ENCODE peak calls at places on chromosomes 2 and 18, in six cellular contexts. Q is dorsolateral prefrontal cortex; F is hepatic stellate cell; L is amniotic epithelial cell; A is T-helper 17 cell; M is naive thymus-derived CD8-positive, alpha-beta T cell. Z is an unnamed sample.

GRCh38 chr2:68722712-68723111 is 11.9 kb upstream of the ARHGAP25 start:
- DNase-seq in F (no peak), A (no peak), M (no peak), L (no peak), Q (no peak), Z (no peak)

GRCh38 chr2:235263205-235264120 is 230.4 kb upstream of the AGAP1 start:
- DNase-seq in Q (peak; percentile 94), A (no peak), L (peak; percentile 92), F (peak; percentile 89), M (no peak), Z (peak; percentile 93)

GRCh38 chr2:204354442-204354856 is 190.8 kb upstream of the PARD3B start:
- DNase-seq in M (no peak), F (no peak), L (no peak), A (no peak), Q (no peak), Z (no peak)

GRCh38 chr18:55489034-55489741 is 98.8 kb downstream of the TCF4 start:
- DNase-seq in L (peak; percentile 77), M (no peak), A (no peak), Q (no peak), F (no peak), Z (no peak)

GRCh38 chr2:235534608-235535422 is 41.0 kb downstream of the AGAP1 start:
- DNase-seq in F (no peak), A (no peak), L (no peak), Q (peak; percentile 37), M (no peak), Z (no peak)

GRCh38 chr2:52036036-52036435 is 1004.1 kb upstream of the NRXN1 start:
- DNase-seq in F (no peak), Q (no peak), L (peak; percentile 0), A (no peak), M (no peak), Z (no peak)

GRCh38 chr18:50715919-50716318 is 103.9 kb downstream of the MRO start:
- DNase-seq in A (no peak), L (no peak), Q (no peak), M (no peak), F (no peak), Z (no peak)

GRCh38 chr18:45619062-45619825 is 4.0 kb downstream of the SLC14A2 start:
- DNase-seq in A (no peak), Q (no peak), L (no peak), F (no peak), M (no peak), Z (no peak)

GRCh38 chr18:22504665-22505064 is 87.0 kb upstream of the CTAGE1 start:
- DNase-seq in L (peak; percentile 66), A (no peak), M (no peak), Q (no peak), F (peak; percentile 31), Z (no peak)

GRCh38 chr2:16295891-16296290 is 355.5 kb downstream of the MYCN start:
- DNase-seq in F (no peak), M (no peak), A (no peak), Q (no peak), L (no peak), Z (no peak)

GRCh38 chr2:11073251-11073650 is 82.0 kb upstream of the SLC66A3 start:
- DNase-seq in A (no peak), Q (no peak), F (no peak), L (peak; percentile 59), M (no peak), Z (no peak)

GRCh38 chr2:85866165-85866659 is 22.6 kb downstream of the ST3GAL5 start:
- DNase-seq in A (no peak), L (no peak), F (no peak), Q (no peak), M (no peak), Z (no peak)

GRCh38 chr2:115549731-115550130 is 1107.3 kb downstream of the DPP10 start:
- DNase-seq in A (no peak), F (no peak), M (no peak), L (peak; percentile 19), Q (no peak), Z (no peak)

GRCh38 chr2:45964226-45964841 is 312.9 kb downstream of the PRKCE start:
- DNase-seq in A (no peak), F (no peak), M (no peak), L (peak; percentile 63), Q (peak; percentile 77), Z (peak; percentile 76)

GRCh38 chr2:42438685-42439084 is 55.1 kb downstream of the KCNG3 start:
- DNase-seq in A (no peak), L (no peak), F (no peak), M (no peak), Q (no peak), Z (no peak)

Z was measured in amniotic stem cell.